ENCODE peak calls at places on chromosome 1, in four cellular contexts. One of them, this sample, is unnamed.

GRCh38 chr1:227921461-227922185 is 26.1 kb downstream of the WNT9A start:
- DNase-seq in mesendoderm: no peak
- DNase-seq in IMR-90: no peak
- DNase-seq in neuronal stem cell: no peak
- DNase-seq in this sample: no peak

GRCh38 chr1:41500781-41501518 is 16.5 kb upstream of the EDN2 start:
- DNase-seq in mesendoderm: peak; percentile 98
- DNase-seq in IMR-90: no peak
- DNase-seq in neuronal stem cell: no peak
- DNase-seq in this sample: peak; percentile 59

GRCh38 chr1:164576311-164577271 is 17.6 kb downstream of the PBX1 start:
- DNase-seq in mesendoderm: peak; percentile 71
- DNase-seq in IMR-90: peak; percentile 88
- DNase-seq in neuronal stem cell: no peak
- DNase-seq in this sample: no peak

GRCh38 chr1:39876136-39876535 is 7.2 kb downstream of the TRIT1 start:
- DNase-seq in mesendoderm: no peak
- DNase-seq in IMR-90: no peak
- DNase-seq in neuronal stem cell: no peak
- DNase-seq in this sample: no peak

GRCh38 chr1:225849905-225850304 is 32.3 kb downstream of the TMEM63A start:
- DNase-seq in mesendoderm: no peak
- DNase-seq in IMR-90: no peak
- DNase-seq in neuronal stem cell: no peak
- DNase-seq in this sample: no peak

GRCh38 chr1:116556289-116557006 is 14.4 kb downstream of the CD58 start:
- DNase-seq in mesendoderm: no peak
- DNase-seq in IMR-90: peak; percentile 48
- DNase-seq in neuronal stem cell: no peak
- DNase-seq in this sample: peak; percentile 74

GRCh38 chr1:114076308-114076707 is 77.4 kb downstream of the SYT6 start:
- DNase-seq in mesendoderm: no peak
- DNase-seq in IMR-90: no peak
- DNase-seq in neuronal stem cell: no peak
- DNase-seq in this sample: no peak

GRCh38 chr1:85372683-85373446 is 92.1 kb downstream of the DDAH1 start:
- DNase-seq in mesendoderm: no peak
- DNase-seq in IMR-90: peak; percentile 50
- DNase-seq in neuronal stem cell: no peak
- DNase-seq in this sample: no peak

GRCh38 chr1:192559115-192560006 is 16.2 kb upstream of the RGS1 start:
- DNase-seq in mesendoderm: peak; percentile 59
- DNase-seq in IMR-90: peak; percentile 98
- DNase-seq in neuronal stem cell: no peak
- DNase-seq in this sample: no peak

GRCh38 chr1:9406111-9406510 is 113.4 kb downstream of the SPSB1 start:
- DNase-seq in mesendoderm: no peak
- DNase-seq in IMR-90: no peak
- DNase-seq in neuronal stem cell: no peak
- DNase-seq in this sample: no peak

GRCh38 chr1:199684686-199685273 is 342.7 kb upstream of the NR5A2 start:
- DNase-seq in mesendoderm: peak; percentile 59
- DNase-seq in IMR-90: peak; percentile 82
- DNase-seq in neuronal stem cell: peak; percentile 35
- DNase-seq in this sample: peak; percentile 77

GRCh38 chr1:213931804-213932203 is 56.0 kb upstream of the PROX1 start:
- DNase-seq in mesendoderm: peak; percentile 62
- DNase-seq in IMR-90: no peak
- DNase-seq in neuronal stem cell: no peak
- DNase-seq in this sample: no peak

GRCh38 chr1:53325326-53326087 is 2.4 kb downstream of the LRP8 start:
- DNase-seq in mesendoderm: no peak
- DNase-seq in IMR-90: no peak
- DNase-seq in neuronal stem cell: no peak
- DNase-seq in this sample: no peak

GRCh38 chr1:27963393-27963792 is 3.6 kb downstream of the XKR8 start:
- DNase-seq in mesendoderm: no peak
- DNase-seq in IMR-90: no peak
- DNase-seq in neuronal stem cell: no peak
- DNase-seq in this sample: peak; percentile 7

GRCh38 chr1:54519709-54520108 is 28.3 kb upstream of the ACOT11 start:
- DNase-seq in mesendoderm: peak; percentile 73
- DNase-seq in IMR-90: no peak
- DNase-seq in neuronal stem cell: no peak
- DNase-seq in this sample: no peak

GRCh38 chr1:208782186-208782585 is 538.0 kb upstream of the PLXNA2 start:
- DNase-seq in mesendoderm: no peak
- DNase-seq in IMR-90: no peak
- DNase-seq in neuronal stem cell: no peak
- DNase-seq in this sample: no peak

GRCh38 chr1:52032785-52033131 is 852 bp downstream of the KTI12 start:
- DNase-seq in mesendoderm: peak; percentile 50
- DNase-seq in IMR-90: peak; percentile 60
- DNase-seq in neuronal stem cell: no peak
- DNase-seq in this sample: peak; percentile 16

GRCh38 chr1:209367031-209367813 is 216.3 kb upstream of the CAMK1G start:
- DNase-seq in mesendoderm: no peak
- DNase-seq in IMR-90: peak; percentile 73
- DNase-seq in neuronal stem cell: no peak
- DNase-seq in this sample: peak; percentile 36

GRCh38 chr1:37147397-37147831 is 113.1 kb upstream of the GRIK3 start:
- DNase-seq in mesendoderm: no peak
- DNase-seq in IMR-90: no peak
- DNase-seq in neuronal stem cell: no peak
- DNase-seq in this sample: no peak

GRCh38 chr1:58784758-58785423 is 1.0 kb upstream of the JUN start:
- DNase-seq in mesendoderm: peak; percentile 89
- DNase-seq in IMR-90: peak; percentile 94
- DNase-seq in neuronal stem cell: no peak
- DNase-seq in this sample: peak; percentile 79
- H2BK120ac ChIP-seq in mesendoderm: no peak overlapping the region
- H2BK120ac ChIP-seq in IMR-90: peak overlapping the region; percentile 94
- H2BK120ac ChIP-seq in neuronal stem cell: no peak overlapping the region
- H2BK120ac ChIP-seq in this sample: peak overlapping the region; percentile 40

GRCh38 chr1:1164361-1164700 is 9.3 kb upstream of the TTLL10 start:
- DNase-seq in mesendoderm: no peak
- DNase-seq in IMR-90: no peak
- DNase-seq in neuronal stem cell: no peak
- DNase-seq in this sample: no peak

GRCh38 chr1:1161078-1161682 is 12.5 kb upstream of the TTLL10 start:
- DNase-seq in mesendoderm: no peak
- DNase-seq in IMR-90: no peak
- DNase-seq in neuronal stem cell: no peak
- DNase-seq in this sample: no peak

GRCh38 chr1:1163538-1164070 is 10.1 kb upstream of the TTLL10 start:
- DNase-seq in mesendoderm: no peak
- DNase-seq in IMR-90: no peak
- DNase-seq in neuronal stem cell: no peak
- DNase-seq in this sample: no peak

GRCh38 chr1:1161683-1162079 is 12.0 kb upstream of the TTLL10 start:
- DNase-seq in mesendoderm: no peak
- DNase-seq in IMR-90: no peak
- DNase-seq in neuronal stem cell: no peak
- DNase-seq in this sample: no peak

GRCh38 chr1:1162597-1163537 is 10.8 kb upstream of the TTLL10 start:
- DNase-seq in mesendoderm: no peak
- DNase-seq in IMR-90: no peak
- DNase-seq in neuronal stem cell: no peak
- DNase-seq in this sample: no peak
- H2BK120ac ChIP-seq in mesendoderm: no peak overlapping the region
- H2BK120ac ChIP-seq in IMR-90: no peak overlapping the region
- H2BK120ac ChIP-seq in neuronal stem cell: peak overlapping the region; percentile 61
- H2BK120ac ChIP-seq in this sample: no peak overlapping the region

GRCh38 chr1:100279358-100279923 is 13.4 kb downstream of the RTCA start:
- DNase-seq in mesendoderm: no peak
- DNase-seq in IMR-90: no peak
- DNase-seq in neuronal stem cell: no peak
- DNase-seq in this sample: no peak
- H2BK120ac ChIP-seq in mesendoderm: no peak overlapping the region
- H2BK120ac ChIP-seq in IMR-90: no peak overlapping the region
- H2BK120ac ChIP-seq in neuronal stem cell: no peak overlapping the region
- H2BK120ac ChIP-seq in this sample: no peak overlapping the region

GRCh38 chr1:232134365-232134764 is 495.6 kb downstream of the SIPA1L2 start:
- DNase-seq in mesendoderm: no peak
- DNase-seq in IMR-90: no peak
- DNase-seq in neuronal stem cell: no peak
- DNase-seq in this sample: no peak

GRCh38 chr1:232132572-232132971 is 497.4 kb downstream of the SIPA1L2 start:
- DNase-seq in mesendoderm: peak; percentile 55
- DNase-seq in IMR-90: no peak
- DNase-seq in neuronal stem cell: no peak
- DNase-seq in this sample: no peak

GRCh38 chr1:232127190-232127589 is 500.6 kb downstream of the DISC1 start:
- DNase-seq in mesendoderm: peak; percentile 83
- DNase-seq in IMR-90: peak; percentile 90
- DNase-seq in neuronal stem cell: no peak
- DNase-seq in this sample: peak; percentile 89

GRCh38 chr1:232131715-232132391 is 498.1 kb downstream of the SIPA1L2 start:
- DNase-seq in mesendoderm: peak; percentile 79
- DNase-seq in IMR-90: no peak
- DNase-seq in neuronal stem cell: no peak
- DNase-seq in this sample: no peak

DNA sequence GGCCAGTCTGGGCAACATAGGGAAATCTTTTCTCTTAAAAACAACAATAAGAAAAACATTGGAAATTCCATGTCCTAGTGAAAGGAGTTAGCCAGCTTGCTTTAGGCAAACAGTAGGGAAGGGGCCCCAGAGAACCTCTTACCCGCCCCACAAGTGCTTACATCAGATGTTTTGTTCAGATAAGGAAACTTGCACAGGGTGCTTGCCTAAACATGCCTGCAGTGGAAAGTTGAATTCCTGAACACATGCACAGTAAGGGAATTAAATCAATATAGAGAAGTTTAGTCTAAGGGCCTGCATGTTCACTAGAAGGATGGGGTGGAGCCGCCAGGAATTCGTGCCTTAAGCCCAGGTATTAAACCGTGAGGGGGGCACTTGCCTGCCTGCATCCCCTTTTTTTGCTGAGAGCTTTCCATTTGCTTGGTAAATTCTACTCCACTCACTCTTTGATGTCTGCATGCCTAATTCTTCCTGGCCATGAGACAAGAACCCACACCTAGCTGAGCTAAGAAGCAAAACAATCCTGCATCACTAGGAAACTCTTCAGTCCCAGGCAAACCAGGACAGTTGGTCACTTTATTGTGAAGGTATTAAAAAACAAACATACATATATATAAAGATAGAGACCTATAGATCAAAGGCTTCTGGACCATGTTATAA is 499.0 kb downstream of the SIPA1L2 start:
- DNase-seq in mesendoderm: peak; percentile 77
- DNase-seq in IMR-90: no peak
- DNase-seq in neuronal stem cell: no peak
- DNase-seq in this sample: no peak
- H2BK120ac ChIP-seq in mesendoderm: peak overlapping the region; percentile 36
- H2BK120ac ChIP-seq in IMR-90: peak overlapping the region; percentile 61
- H2BK120ac ChIP-seq in neuronal stem cell: no peak overlapping the region
- H2BK120ac ChIP-seq in this sample: peak overlapping the region; percentile 36

GRCh38 chr1:50505427-50505826 is 82.2 kb upstream of the DMRTA2 start:
- DNase-seq in mesendoderm: no peak
- DNase-seq in IMR-90: no peak
- DNase-seq in neuronal stem cell: no peak
- DNase-seq in this sample: no peak
- H2BK120ac ChIP-seq in mesendoderm: no peak overlapping the region
- H2BK120ac ChIP-seq in IMR-90: no peak overlapping the region
- H2BK120ac ChIP-seq in neuronal stem cell: no peak overlapping the region
- H2BK120ac ChIP-seq in this sample: no peak overlapping the region

DNA sequence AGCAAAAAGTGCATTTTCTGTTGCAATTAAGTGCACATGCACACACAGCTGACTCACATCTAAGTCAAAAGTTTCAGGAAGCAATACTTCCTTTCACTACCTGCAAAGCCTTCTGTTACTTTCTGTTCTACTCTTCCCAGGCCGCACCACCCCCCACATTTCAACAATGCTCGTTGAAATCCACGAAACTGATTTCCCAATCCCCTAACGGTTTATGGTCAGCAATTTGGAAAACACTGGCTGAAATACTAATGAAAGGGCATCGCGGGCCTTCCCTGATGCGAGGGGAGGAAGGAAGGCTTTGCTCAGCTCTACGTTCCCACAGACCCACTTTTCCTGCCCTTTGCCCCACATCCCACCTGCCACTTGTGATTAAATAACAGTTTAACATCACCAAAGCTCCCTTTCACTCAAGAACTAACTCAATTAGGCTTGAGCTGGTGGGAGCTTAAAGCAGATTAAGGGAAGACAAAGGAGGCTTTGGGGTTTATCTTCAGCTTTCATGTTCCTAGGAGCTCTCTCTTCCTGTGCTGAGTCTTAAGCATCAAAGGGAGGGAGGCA is 243.2 kb upstream of the RAB4A start:
- DNase-seq in mesendoderm: peak; percentile 84
- DNase-seq in IMR-90: peak; percentile 37
- DNase-seq in neuronal stem cell: peak; percentile 84
- DNase-seq in this sample: peak; percentile 74
- H2BK120ac ChIP-seq in mesendoderm: no peak overlapping the region
- H2BK120ac ChIP-seq in IMR-90: peak overlapping the region; percentile 73
- H2BK120ac ChIP-seq in neuronal stem cell: no peak overlapping the region
- H2BK120ac ChIP-seq in this sample: no peak overlapping the region

GRCh38 chr1:223721658-223722606 is 9.6 kb downstream of the CAPN2 start:
- DNase-seq in mesendoderm: no peak
- DNase-seq in IMR-90: no peak
- DNase-seq in neuronal stem cell: no peak
- DNase-seq in this sample: no peak
- H2BK120ac ChIP-seq in mesendoderm: no peak overlapping the region
- H2BK120ac ChIP-seq in IMR-90: peak overlapping the region; percentile 43
- H2BK120ac ChIP-seq in neuronal stem cell: no peak overlapping the region
- H2BK120ac ChIP-seq in this sample: no peak overlapping the region

DNA sequence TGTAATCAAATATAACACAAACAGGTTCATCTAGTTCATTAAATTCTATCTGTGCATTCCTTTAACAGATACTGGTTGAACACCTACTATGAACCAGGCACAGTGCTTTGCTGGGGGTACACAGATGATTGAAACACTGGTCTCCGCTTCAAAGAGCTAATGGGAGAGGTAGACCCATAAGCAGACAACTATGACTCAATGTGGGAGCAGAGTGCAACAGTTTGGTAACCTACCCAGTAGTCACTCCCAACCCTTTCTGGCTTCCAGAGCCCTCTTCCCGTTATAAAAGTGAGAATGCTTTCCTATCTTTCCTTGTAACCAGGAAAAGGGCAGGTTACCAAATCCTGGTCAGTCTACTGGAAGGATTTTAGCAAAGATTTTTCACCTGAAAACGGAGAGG is 8.0 kb upstream of the ETV3 start:
- DNase-seq in mesendoderm: no peak
- DNase-seq in IMR-90: no peak
- DNase-seq in neuronal stem cell: no peak
- DNase-seq in this sample: no peak
- H2BK120ac ChIP-seq in mesendoderm: no peak overlapping the region
- H2BK120ac ChIP-seq in IMR-90: no peak overlapping the region
- H2BK120ac ChIP-seq in neuronal stem cell: no peak overlapping the region
- H2BK120ac ChIP-seq in this sample: no peak overlapping the region

This sample was measured in trophoblast cell.